ENCODE peak calls at places on chromosomes 1 and 21, in six cellular contexts. One of them, this sample, is unnamed.

GRCh38 chr1:178870944-178871343 is at the start of gene ANGPTL1:
- DNase-seq in bronchial epithelial cell: no peak
- DNase-seq in AG04449: no peak
- DNase-seq in AG09319: no peak
- DNase-seq in CD8-positive, alpha-beta T cell: no peak
- DNase-seq in epithelial cell of proximal tubule: no peak
- DNase-seq in this sample: no peak

GRCh38 chr1:77874804-77875445 is 13.5 kb upstream of the NEXN start:
- DNase-seq in AG09319: no peak
- DNase-seq in epithelial cell of proximal tubule: no peak
- DNase-seq in CD8-positive, alpha-beta T cell: no peak
- DNase-seq in bronchial epithelial cell: peak
- DNase-seq in AG04449: no peak
- DNase-seq in this sample: no peak

GRCh38 chr21:46065215-46065992 is 32.5 kb upstream of the COL6A2 start:
- DNase-seq in AG09319: no peak
- DNase-seq in epithelial cell of proximal tubule: no peak
- DNase-seq in CD8-positive, alpha-beta T cell: no peak
- DNase-seq in AG04449: no peak
- DNase-seq in bronchial epithelial cell: no peak
- DNase-seq in this sample: peak

GRCh38 chr1:232923739-232924386 is 26.5 kb upstream of the NTPCR start:
- DNase-seq in CD8-positive, alpha-beta T cell: peak
- DNase-seq in AG04449: no peak
- DNase-seq in epithelial cell of proximal tubule: peak
- DNase-seq in AG09319: no peak
- DNase-seq in bronchial epithelial cell: peak
- DNase-seq in this sample: no peak

GRCh38 chr1:91881280-91881679 is 4.7 kb downstream of the TGFBR3 start:
- DNase-seq in epithelial cell of proximal tubule: no peak
- DNase-seq in AG04449: no peak
- DNase-seq in bronchial epithelial cell: no peak
- DNase-seq in AG09319: no peak
- DNase-seq in CD8-positive, alpha-beta T cell: no peak
- DNase-seq in this sample: no peak

GRCh38 chr1:168771104-168771630 is 42.2 kb upstream of the DPT start:
- DNase-seq in epithelial cell of proximal tubule: no peak
- DNase-seq in bronchial epithelial cell: no peak
- DNase-seq in AG09319: no peak
- DNase-seq in AG04449: no peak
- DNase-seq in CD8-positive, alpha-beta T cell: no peak
- DNase-seq in this sample: no peak

GRCh38 chr1:83960669-83961277 is 38.2 kb downstream of the TTLL7 start:
- DNase-seq in AG04449: no peak
- DNase-seq in epithelial cell of proximal tubule: no peak
- DNase-seq in AG09319: no peak
- DNase-seq in bronchial epithelial cell: no peak
- DNase-seq in CD8-positive, alpha-beta T cell: no peak
- DNase-seq in this sample: no peak

GRCh38 chr1:225880210-225880584 is 2.0 kb downstream of the TMEM63A start:
- DNase-seq in AG04449: no peak
- DNase-seq in bronchial epithelial cell: no peak
- DNase-seq in epithelial cell of proximal tubule: no peak
- DNase-seq in CD8-positive, alpha-beta T cell: no peak
- DNase-seq in AG09319: no peak
- DNase-seq in this sample: no peak

GRCh38 chr1:205976708-205977107 is 26.5 kb downstream of the RAB7B start:
- DNase-seq in AG09319: no peak
- DNase-seq in AG04449: no peak
- DNase-seq in CD8-positive, alpha-beta T cell: no peak
- DNase-seq in bronchial epithelial cell: peak
- DNase-seq in epithelial cell of proximal tubule: no peak
- DNase-seq in this sample: no peak

GRCh38 chr21:28439852-28440251 is 552.8 kb downstream of the LTN1 start:
- DNase-seq in AG04449: no peak
- DNase-seq in bronchial epithelial cell: no peak
- DNase-seq in CD8-positive, alpha-beta T cell: no peak
- DNase-seq in epithelial cell of proximal tubule: no peak
- DNase-seq in AG09319: no peak
- DNase-seq in this sample: no peak

GRCh38 chr1:67431869-67432578 is 1.8 kb upstream of the SERBP1 start:
- DNase-seq in epithelial cell of proximal tubule: no peak
- DNase-seq in AG04449: no peak
- DNase-seq in bronchial epithelial cell: no peak
- DNase-seq in AG09319: no peak
- DNase-seq in CD8-positive, alpha-beta T cell: no peak
- DNase-seq in this sample: no peak

GRCh38 chr1:201023517-201023902 is at the start of gene KIF21B:
- DNase-seq in AG09319: no peak
- DNase-seq in CD8-positive, alpha-beta T cell: peak
- DNase-seq in epithelial cell of proximal tubule: no peak
- DNase-seq in bronchial epithelial cell: peak
- DNase-seq in AG04449: no peak
- DNase-seq in this sample: peak

GRCh38 chr21:32457360-32457840 is 44.9 kb downstream of the EVA1C start:
- DNase-seq in CD8-positive, alpha-beta T cell: no peak
- DNase-seq in bronchial epithelial cell: no peak
- DNase-seq in epithelial cell of proximal tubule: no peak
- DNase-seq in AG09319: no peak
- DNase-seq in AG04449: no peak
- DNase-seq in this sample: no peak

GRCh38 chr1:7941437-7941793 is 776 bp upstream of the TNFRSF9 start:
- DNase-seq in epithelial cell of proximal tubule: no peak
- DNase-seq in CD8-positive, alpha-beta T cell: no peak
- DNase-seq in AG04449: no peak
- DNase-seq in bronchial epithelial cell: no peak
- DNase-seq in AG09319: no peak
- DNase-seq in this sample: no peak

GRCh38 chr1:54356680-54357147 is 49.5 kb downstream of the SSBP3 start:
- DNase-seq in epithelial cell of proximal tubule: no peak
- DNase-seq in bronchial epithelial cell: no peak
- DNase-seq in AG04449: no peak
- DNase-seq in CD8-positive, alpha-beta T cell: peak
- DNase-seq in AG09319: no peak
- DNase-seq in this sample: no peak

GRCh38 chr1:246794261-246795093 is 70.3 kb downstream of the SCCPDH start:
- DNase-seq in AG04449: no peak
- DNase-seq in CD8-positive, alpha-beta T cell: no peak
- DNase-seq in bronchial epithelial cell: peak
- DNase-seq in AG09319: no peak
- DNase-seq in epithelial cell of proximal tubule: no peak
- DNase-seq in this sample: no peak

GRCh38 chr1:12486401-12487005 is 131.5 kb downstream of the DHRS3 start:
- DNase-seq in AG09319: no peak
- DNase-seq in epithelial cell of proximal tubule: peak
- DNase-seq in CD8-positive, alpha-beta T cell: no peak
- DNase-seq in AG04449: no peak
- DNase-seq in bronchial epithelial cell: no peak
- DNase-seq in this sample: no peak

GRCh38 chr1:165854101-165854845 is 26.9 kb downstream of the UCK2 start:
- DNase-seq in bronchial epithelial cell: peak
- DNase-seq in epithelial cell of proximal tubule: peak
- DNase-seq in AG09319: peak
- DNase-seq in AG04449: peak
- DNase-seq in CD8-positive, alpha-beta T cell: no peak
- DNase-seq in this sample: no peak

GRCh38 chr1:232462200-232462599 is 167.7 kb downstream of the SIPA1L2 start:
- DNase-seq in AG09319: no peak
- DNase-seq in epithelial cell of proximal tubule: no peak
- DNase-seq in bronchial epithelial cell: peak
- DNase-seq in AG04449: no peak
- DNase-seq in CD8-positive, alpha-beta T cell: no peak
- DNase-seq in this sample: no peak

GRCh38 chr1:161342186-161342585 is 25.5 kb downstream of the CFAP126 start:
- DNase-seq in AG04449: no peak
- DNase-seq in CD8-positive, alpha-beta T cell: no peak
- DNase-seq in bronchial epithelial cell: no peak
- DNase-seq in epithelial cell of proximal tubule: no peak
- DNase-seq in AG09319: no peak
- DNase-seq in this sample: no peak

GRCh38 chr1:23530750-23531651 is at the start of gene E2F2:
- DNase-seq in AG09319: no peak
- DNase-seq in epithelial cell of proximal tubule: no peak
- DNase-seq in CD8-positive, alpha-beta T cell: peak
- DNase-seq in bronchial epithelial cell: peak
- DNase-seq in AG04449: no peak
- DNase-seq in this sample: peak
- TF ChIP-seq CTCF in AG09319: peak
- TF ChIP-seq CTCF in epithelial cell of proximal tubule: peak
- TF ChIP-seq CTCF in CD8-positive, alpha-beta T cell: no peak
- TF ChIP-seq CTCF in bronchial epithelial cell: peak
- TF ChIP-seq CTCF in AG04449: peak
- TF ChIP-seq CTCF in this sample: no peak

GRCh38 chr1:113874017-113874879 is 2.7 kb upstream of the PTPN22 start:
- DNase-seq in AG04449: no peak
- DNase-seq in epithelial cell of proximal tubule: no peak
- DNase-seq in AG09319: no peak
- DNase-seq in bronchial epithelial cell: peak
- DNase-seq in CD8-positive, alpha-beta T cell: no peak
- DNase-seq in this sample: no peak
- TF ChIP-seq CTCF in AG04449: no peak
- TF ChIP-seq CTCF in epithelial cell of proximal tubule: peak
- TF ChIP-seq CTCF in AG09319: peak
- TF ChIP-seq CTCF in bronchial epithelial cell: peak
- TF ChIP-seq CTCF in CD8-positive, alpha-beta T cell: no peak
- TF ChIP-seq CTCF in this sample: peak

GRCh38 chr1:154624756-154625643 is 17.0 kb upstream of the ADAR start:
- DNase-seq in AG09319: no peak
- DNase-seq in epithelial cell of proximal tubule: no peak
- DNase-seq in bronchial epithelial cell: no peak
- DNase-seq in AG04449: peak
- DNase-seq in CD8-positive, alpha-beta T cell: no peak
- DNase-seq in this sample: no peak
- TF ChIP-seq CTCF in AG09319: no peak
- TF ChIP-seq CTCF in epithelial cell of proximal tubule: no peak
- TF ChIP-seq CTCF in bronchial epithelial cell: no peak
- TF ChIP-seq CTCF in AG04449: no peak
- TF ChIP-seq CTCF in CD8-positive, alpha-beta T cell: no peak
- TF ChIP-seq CTCF in this sample: no peak

GRCh38 chr21:35566874-35567273 is 493.5 kb downstream of the SETD4 start:
- DNase-seq in AG09319: no peak
- DNase-seq in epithelial cell of proximal tubule: no peak
- DNase-seq in bronchial epithelial cell: no peak
- DNase-seq in AG04449: no peak
- DNase-seq in CD8-positive, alpha-beta T cell: no peak
- DNase-seq in this sample: no peak

GRCh38 chr21:35561076-35561475 is 499.2 kb downstream of the SETD4 start:
- DNase-seq in AG04449: no peak
- DNase-seq in epithelial cell of proximal tubule: no peak
- DNase-seq in CD8-positive, alpha-beta T cell: no peak
- DNase-seq in bronchial epithelial cell: no peak
- DNase-seq in AG09319: no peak
- DNase-seq in this sample: no peak

GRCh38 chr21:35565204-35565611 is 495.1 kb downstream of the SETD4 start:
- DNase-seq in AG09319: no peak
- DNase-seq in CD8-positive, alpha-beta T cell: no peak
- DNase-seq in bronchial epithelial cell: peak
- DNase-seq in epithelial cell of proximal tubule: no peak
- DNase-seq in AG04449: peak
- DNase-seq in this sample: no peak

GRCh38 chr21:35562876-35563275 is 497.4 kb downstream of the SETD4 start:
- DNase-seq in epithelial cell of proximal tubule: no peak
- DNase-seq in bronchial epithelial cell: no peak
- DNase-seq in AG09319: no peak
- DNase-seq in CD8-positive, alpha-beta T cell: no peak
- DNase-seq in AG04449: no peak
- DNase-seq in this sample: no peak

GRCh38 chr21:35563885-35564451 is 496.4 kb downstream of the SETD4 start:
- DNase-seq in bronchial epithelial cell: no peak
- DNase-seq in AG09319: peak
- DNase-seq in CD8-positive, alpha-beta T cell: no peak
- DNase-seq in AG04449: peak
- DNase-seq in epithelial cell of proximal tubule: no peak
- DNase-seq in this sample: no peak
- TF ChIP-seq CTCF in bronchial epithelial cell: no peak
- TF ChIP-seq CTCF in AG09319: no peak
- TF ChIP-seq CTCF in CD8-positive, alpha-beta T cell: no peak
- TF ChIP-seq CTCF in AG04449: no peak
- TF ChIP-seq CTCF in epithelial cell of proximal tubule: no peak
- TF ChIP-seq CTCF in this sample: no peak

GRCh38 chr1:6035719-6036118 is 10.0 kb upstream of the KCNAB2 start:
- DNase-seq in epithelial cell of proximal tubule: no peak
- DNase-seq in bronchial epithelial cell: no peak
- DNase-seq in AG04449: no peak
- DNase-seq in AG09319: no peak
- DNase-seq in CD8-positive, alpha-beta T cell: no peak
- DNase-seq in this sample: no peak

GRCh38 chr1:6033124-6033523 is 12.6 kb upstream of the KCNAB2 start:
- DNase-seq in epithelial cell of proximal tubule: no peak
- DNase-seq in CD8-positive, alpha-beta T cell: no peak
- DNase-seq in bronchial epithelial cell: no peak
- DNase-seq in AG09319: no peak
- DNase-seq in AG04449: no peak
- DNase-seq in this sample: no peak

GRCh38 chr1:6035265-6035664 is 10.4 kb upstream of the KCNAB2 start:
- DNase-seq in epithelial cell of proximal tubule: no peak
- DNase-seq in CD8-positive, alpha-beta T cell: no peak
- DNase-seq in AG04449: no peak
- DNase-seq in AG09319: no peak
- DNase-seq in bronchial epithelial cell: no peak
- DNase-seq in this sample: no peak

GRCh38 chr1:6034750-6035096 is 11.0 kb upstream of the KCNAB2 start:
- DNase-seq in AG04449: no peak
- DNase-seq in AG09319: no peak
- DNase-seq in bronchial epithelial cell: no peak
- DNase-seq in CD8-positive, alpha-beta T cell: no peak
- DNase-seq in epithelial cell of proximal tubule: no peak
- DNase-seq in this sample: no peak

GRCh38 chr1:6033986-6034749 is 11.5 kb upstream of the KCNAB2 start:
- DNase-seq in epithelial cell of proximal tubule: no peak
- DNase-seq in AG04449: no peak
- DNase-seq in AG09319: no peak
- DNase-seq in bronchial epithelial cell: peak
- DNase-seq in CD8-positive, alpha-beta T cell: peak
- DNase-seq in this sample: no peak
- TF ChIP-seq CTCF in epithelial cell of proximal tubule: peak
- TF ChIP-seq CTCF in AG04449: peak
- TF ChIP-seq CTCF in AG09319: peak
- TF ChIP-seq CTCF in bronchial epithelial cell: peak
- TF ChIP-seq CTCF in CD8-positive, alpha-beta T cell: peak
- TF ChIP-seq CTCF in this sample: peak

DNA sequence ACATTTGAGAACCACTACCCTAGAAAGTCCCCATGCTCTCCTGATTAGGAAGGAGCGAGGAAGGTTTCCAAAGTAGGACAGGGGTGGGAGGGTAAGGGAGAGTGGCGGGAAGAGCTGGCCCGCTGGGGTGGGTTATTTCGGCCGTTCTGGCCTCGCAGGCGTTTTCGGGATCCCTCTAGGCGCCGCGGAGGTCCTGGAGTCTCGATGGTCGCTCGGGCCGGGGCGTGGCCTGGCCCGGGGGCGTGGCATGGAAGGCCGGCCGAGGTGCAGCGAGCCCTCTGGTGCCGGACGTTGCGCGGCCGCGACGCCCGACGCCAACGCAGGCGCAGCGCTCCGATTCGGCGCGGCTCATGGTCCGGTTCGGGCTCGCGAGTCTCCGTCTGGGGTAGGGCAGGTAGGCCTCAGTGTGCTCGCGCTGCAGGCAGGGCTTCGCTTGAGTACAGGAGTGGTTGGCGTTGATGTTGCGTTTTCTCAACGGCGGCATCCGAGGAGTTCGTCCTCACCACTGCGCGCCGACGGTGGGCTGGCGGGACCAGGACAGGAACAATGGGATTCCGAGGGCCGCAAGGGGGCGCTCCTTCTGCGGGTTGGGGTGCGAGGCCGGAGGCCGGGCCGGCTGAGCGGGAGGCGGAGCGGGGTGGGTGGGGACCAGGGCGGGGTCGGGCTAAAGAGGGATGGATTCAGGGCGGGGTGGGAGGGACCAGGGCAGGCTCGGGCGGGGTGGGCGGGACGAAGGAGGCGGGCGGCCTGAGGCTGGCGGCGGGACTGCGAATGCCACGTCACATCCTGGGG is at the start of gene PGBD2:
- DNase-seq in AG09319: peak
- DNase-seq in epithelial cell of proximal tubule: no peak
- DNase-seq in bronchial epithelial cell: peak
- DNase-seq in CD8-positive, alpha-beta T cell: peak
- DNase-seq in AG04449: no peak
- DNase-seq in this sample: peak
- TF ChIP-seq CTCF in AG09319: peak
- TF ChIP-seq CTCF in epithelial cell of proximal tubule: peak
- TF ChIP-seq CTCF in bronchial epithelial cell: peak
- TF ChIP-seq CTCF in CD8-positive, alpha-beta T cell: peak
- TF ChIP-seq CTCF in AG04449: peak
- TF ChIP-seq CTCF in this sample: peak

This sample was measured in type B pancreatic cell.